ENCODE peak calls at places on chromosomes 2 and 18, in six cellular contexts. H is HepG2, T is HCT116, J is fibroblast of lung, B is GM23248, Y is endothelial cell of umbilical vein. V is an unnamed sample.

GRCh38 chr2:137975280-137976271 is 11.3 kb downstream of the HNMT start:
- DNase-seq in Y (no peak), H (peak; percentile 73), B (no peak), T (peak; percentile 3), J (no peak), V (no peak)

GRCh38 chr2:227853765-227854271 is 17.6 kb upstream of the DAW1 start:
- DNase-seq in Y (no peak), T (no peak), H (no peak), J (peak; percentile 71), B (peak; percentile 54), V (no peak)

GRCh38 chr2:231716641-231717280 is 8.4 kb downstream of the PTMA start:
- DNase-seq in J (peak; percentile 46), T (no peak), H (peak; percentile 86), B (peak; percentile 67), Y (no peak), V (no peak)

GRCh38 chr18:37419272-37419671 is 146.3 kb downstream of the CELF4 start:
- DNase-seq in T (no peak), J (peak; percentile 69), Y (no peak), B (peak; percentile 26), H (no peak), V (no peak)

GRCh38 chr2:223477318-223477717 is 124.8 kb downstream of the SCG2 start:
- DNase-seq in T (no peak), B (peak; percentile 34), H (no peak), J (peak; percentile 8), Y (no peak), V (no peak)

GRCh38 chr2:98703738-98704137 is 27.2 kb downstream of the MGAT4A start:
- DNase-seq in J (no peak), T (no peak), B (no peak), H (no peak), Y (no peak), V (no peak)

GRCh38 chr2:157193461-157193860 is 64.0 kb upstream of the GALNT5 start:
- DNase-seq in B (no peak), H (no peak), T (no peak), J (no peak), Y (no peak), V (no peak)

GRCh38 chr2:70947556-70948184 is 12.0 kb downstream of the ATP6V1B1 start:
- DNase-seq in B (peak; percentile 73), H (no peak), J (peak; percentile 68), Y (peak; percentile 65), T (peak; percentile 23), V (peak; percentile 53)

GRCh38 chr2:130372055-130372832 is 16.4 kb downstream of the PTPN18 start:
- DNase-seq in Y (peak; percentile 54), T (peak; percentile 60), B (peak; percentile 92), J (peak; percentile 77), H (no peak), V (peak; percentile 74)

GRCh38 chr2:104868081-104868806 is 14.3 kb downstream of the POU3F3 start:
- DNase-seq in B (no peak), T (no peak), J (no peak), Y (no peak), H (no peak), V (no peak)
- TF ChIP-seq EZH2 in B (no peak), T (no peak), J (no peak), Y (no peak), H (no peak), V (no peak)

GRCh38 chr2:176126929-176127768 is 2.4 kb upstream of the HOXD8 start:
- DNase-seq in J (peak; percentile 33), H (peak; percentile 13), B (peak; percentile 80), Y (peak; percentile 68), T (no peak), V (peak; percentile 59)
- TF ChIP-seq EZH2 in J (no peak), H (no peak), B (no peak), Y (no peak), T (no peak), V (no peak)

DNA sequence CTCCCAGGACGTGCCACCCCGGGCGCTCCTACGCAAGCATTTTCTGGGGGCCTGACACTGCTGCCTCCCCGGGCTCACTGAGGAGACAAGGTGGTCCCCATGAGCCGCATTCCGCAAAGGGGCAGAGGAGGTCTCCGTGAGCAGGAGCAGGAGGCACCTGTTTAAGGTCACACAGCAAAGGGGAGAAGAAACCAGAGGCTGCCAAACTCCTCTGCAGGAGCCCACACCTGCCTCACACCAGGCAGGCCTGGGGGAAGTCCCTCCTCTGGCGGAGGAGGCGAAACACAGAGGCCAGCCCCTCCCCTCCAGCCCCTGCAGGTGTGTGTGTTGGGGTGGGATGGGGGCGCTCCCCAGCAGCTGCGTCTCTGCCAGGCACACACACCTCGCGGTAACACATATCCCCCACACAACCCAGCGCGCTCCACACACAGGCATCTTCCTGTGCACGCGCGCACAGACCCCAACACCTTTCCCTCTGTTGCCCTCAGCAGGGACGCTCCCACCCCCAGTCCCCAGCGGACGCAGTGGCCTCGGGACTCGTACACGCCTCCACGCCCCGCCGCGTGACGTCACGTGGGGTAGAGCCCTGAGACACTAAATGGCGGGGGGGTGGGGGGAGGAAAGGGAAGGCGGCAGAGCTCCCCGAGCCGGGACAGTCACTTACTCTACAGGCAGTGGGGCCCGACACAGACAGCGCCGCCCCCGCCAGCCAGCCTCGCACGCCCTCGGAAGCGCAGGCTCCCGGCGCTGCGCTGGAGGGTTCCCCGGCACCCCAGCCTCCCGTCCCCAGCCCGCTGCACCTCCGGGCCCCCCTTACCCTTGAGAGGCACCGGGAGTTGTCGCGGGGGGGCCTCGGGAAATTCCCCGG is 537 bp upstream of the WNT10A start:
- DNase-seq in B (peak; percentile 21), T (no peak), Y (no peak), H (no peak), J (no peak), V (peak; percentile 38)
- TF ChIP-seq EZH2 in B (no peak), T (no peak), Y (peak; percentile 92), H (no peak), J (peak; percentile 87), V (no peak)

DNA sequence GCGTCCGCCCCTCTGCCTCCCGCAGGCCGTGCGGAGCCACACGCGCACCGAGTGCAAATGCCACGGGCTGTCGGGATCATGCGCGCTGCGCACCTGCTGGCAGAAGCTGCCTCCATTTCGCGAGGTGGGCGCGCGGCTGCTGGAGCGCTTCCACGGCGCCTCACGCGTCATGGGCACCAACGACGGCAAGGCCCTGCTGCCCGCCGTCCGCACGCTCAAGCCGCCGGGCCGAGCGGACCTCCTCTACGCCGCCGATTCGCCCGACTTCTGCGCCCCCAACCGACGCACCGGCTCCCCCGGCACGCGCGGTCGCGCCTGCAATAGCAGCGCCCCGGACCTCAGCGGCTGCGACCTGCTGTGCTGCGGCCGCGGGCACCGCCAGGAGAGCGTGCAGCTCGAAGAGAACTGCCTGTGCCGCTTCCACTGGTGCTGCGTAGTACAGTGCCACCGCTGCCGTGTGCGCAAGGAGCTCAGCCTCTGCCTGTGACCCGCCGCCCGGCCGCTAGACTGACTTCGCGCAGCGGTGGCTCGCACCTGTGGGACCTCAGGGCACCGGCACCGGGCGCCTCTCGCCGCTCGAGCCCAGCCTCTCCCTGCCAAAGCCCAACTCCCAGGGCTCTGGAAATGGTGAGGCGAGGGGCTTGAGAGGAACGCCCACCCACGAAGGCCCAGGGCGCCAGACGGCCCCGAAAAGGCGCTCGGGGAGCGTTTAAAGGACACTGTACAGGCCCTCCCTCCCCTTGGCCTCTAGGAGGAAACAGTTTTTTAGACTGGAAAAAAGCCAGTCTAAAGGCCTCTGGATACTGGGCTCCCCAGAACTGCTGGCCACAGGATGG is 7.1 kb upstream of the WNT10A start:
- DNase-seq in T (no peak), H (no peak), Y (no peak), J (no peak), B (no peak), V (no peak)
- TF ChIP-seq EZH2 in T (no peak), H (peak; percentile 38), Y (peak; percentile 86), J (peak; percentile 10), B (no peak), V (no peak)

GRCh38 chr2:113272463-113272862 is 6.3 kb downstream of the PAX8 start:
- DNase-seq in H (no peak), Y (no peak), T (no peak), J (no peak), B (no peak), V (no peak)

GRCh38 chr2:113275556-113276215 is 3.0 kb downstream of the PAX8 start:
- DNase-seq in J (no peak), H (no peak), B (no peak), T (no peak), Y (no peak), V (no peak)

GRCh38 chr2:113273031-113273551 is 5.6 kb downstream of the PAX8 start:
- DNase-seq in B (peak; percentile 46), H (peak; percentile 28), Y (no peak), T (no peak), J (peak; percentile 27), V (peak; percentile 15)

GRCh38 chr2:113276216-113276905 is 2.4 kb downstream of the PAX8 start:
- DNase-seq in T (no peak), J (no peak), Y (no peak), B (no peak), H (no peak), V (no peak)

GRCh38 chr2:113274427-113274826 is 4.3 kb downstream of the PAX8 start:
- DNase-seq in J (no peak), B (no peak), H (no peak), T (no peak), Y (no peak), V (no peak)
- TF ChIP-seq EZH2 in J (no peak), B (no peak), H (no peak), T (no peak), Y (no peak), V (no peak)

GRCh38 chr2:170815746-170816498 is 765 bp upstream of the GAD1 start:
- DNase-seq in J (peak; percentile 35), H (peak; percentile 68), T (peak; percentile 57), Y (peak; percentile 31), B (peak; percentile 67), V (peak; percentile 28)

GRCh38 chr2:170818294-170819104 is 1.8 kb downstream of the GAD1 start:
- DNase-seq in T (no peak), Y (no peak), J (no peak), H (no peak), B (peak; percentile 33), V (no peak)

GRCh38 chr2:170817999-170818293 is 1.3 kb downstream of the GAD1 start:
- DNase-seq in H (no peak), T (no peak), B (no peak), J (no peak), Y (no peak), V (no peak)

GRCh38 chr2:170816499-170817246 is at the start of gene GAD1:
- DNase-seq in J (peak; percentile 52), B (peak; percentile 91), T (peak; percentile 39), Y (peak; percentile 63), H (peak; percentile 18), V (no peak)

DNA sequence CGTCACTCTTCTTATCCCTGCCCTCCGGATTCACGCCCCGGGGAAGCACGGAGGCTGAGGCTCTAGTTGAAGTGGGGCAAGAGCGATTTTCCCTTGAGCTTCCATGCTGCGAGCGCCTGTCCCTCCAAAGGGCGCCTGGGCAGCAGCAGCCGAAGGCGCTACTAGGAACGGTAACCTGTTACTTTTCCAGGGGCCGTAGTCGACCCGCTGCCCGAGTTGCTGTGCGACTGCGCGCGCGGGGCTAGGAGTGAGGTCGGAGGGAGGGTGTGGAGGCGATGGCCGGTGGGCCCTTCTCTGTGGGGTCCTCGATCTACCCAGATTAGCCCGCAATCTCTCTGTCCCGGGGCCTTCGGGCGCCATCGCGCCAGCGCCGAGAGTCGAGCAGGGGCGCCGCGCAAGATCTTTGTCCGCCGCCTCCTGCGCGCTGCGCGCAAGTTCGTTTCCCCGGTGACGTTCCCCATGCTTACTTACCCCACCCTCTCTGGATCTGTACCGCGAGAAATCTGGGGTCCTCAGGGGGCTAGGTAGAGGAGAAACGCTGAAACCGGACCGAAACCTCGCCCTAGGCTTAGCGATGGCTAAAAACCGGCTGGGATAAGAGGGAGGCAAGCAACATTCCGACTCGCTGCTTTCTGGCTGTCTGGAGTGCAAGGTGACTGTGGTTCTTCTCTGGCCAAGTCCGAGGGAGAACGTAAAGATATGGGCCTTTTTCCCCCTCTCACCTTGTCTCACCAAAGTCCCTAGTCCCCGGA is 736 bp downstream of the GAD1 start:
- DNase-seq in T (no peak), J (peak; percentile 39), H (no peak), Y (peak; percentile 40), B (peak; percentile 54), V (no peak)
- TF ChIP-seq EZH2 in T (no peak), J (peak; percentile 96), H (peak; percentile 96), Y (peak; percentile 91), B (peak; percentile 39), V (no peak)

V was measured in DND-41.